ENCODE peak calls at places on chromosomes 4 and X, in five cellular contexts. K, I, Y, O and T are unnamed samples.

GRCh38 chrX:130086414-130087207 is 23.7 kb downstream of the ELF4 start:
- DNase-seq in I (no peak), Y (no peak), K (no peak), O (no peak), T (no peak)

GRCh38 chrX:311156-312129 is 7.2 kb downstream of the GTPBP6 start:
- DNase-seq in K (no peak), Y (peak), I (peak), O (no peak), T (no peak)

GRCh38 chr4:172726001-172726423 is 442.6 kb upstream of the GALNT7 start:
- DNase-seq in I (no peak), Y (no peak), O (peak), K (no peak), T (no peak)

GRCh38 chr4:159401791-159402380 is 299.0 kb downstream of the RAPGEF2 start:
- DNase-seq in I (no peak), Y (no peak), K (peak), O (peak), T (no peak)

GRCh38 chrX:16874458-16875095 is 4.4 kb upstream of the RBBP7 start:
- DNase-seq in I (no peak), O (no peak), Y (no peak), K (no peak), T (no peak)

GRCh38 chr4:185573651-185574199 is 38.4 kb upstream of the PDLIM3 start:
- DNase-seq in I (no peak), O (peak), Y (no peak), K (peak), T (no peak)

GRCh38 chrX:40877869-40878268 is 142.5 kb upstream of the MED14 start:
- DNase-seq in I (no peak), Y (no peak), O (no peak), K (no peak), T (no peak)

GRCh38 chr4:93771640-93772411 is 56.7 kb upstream of the ATOH1 start:
- DNase-seq in K (no peak), O (no peak), Y (no peak), I (no peak), T (no peak)

GRCh38 chr4:1512738-1513660 is 106.8 kb upstream of the NKX1-1 start:
- DNase-seq in Y (peak), I (no peak), K (no peak), O (peak), T (no peak)

GRCh38 chr4:85474818-85475630 is at the start of gene ARHGAP24:
- DNase-seq in I (peak), Y (peak), K (peak), O (peak), T (peak)

GRCh38 chr4:87075876-87076275 is 141.1 kb downstream of the AFF1 start:
- DNase-seq in Y (no peak), I (no peak), O (no peak), K (no peak), T (no peak)

GRCh38 chr4:16237715-16238114 is 11.4 kb upstream of the TAPT1 start:
- DNase-seq in I (no peak), K (no peak), Y (no peak), O (no peak), T (no peak)

GRCh38 chr4:602559-602942 is 22.8 kb upstream of the PDE6B start:
- DNase-seq in O (peak), K (peak), Y (peak), I (no peak), T (no peak)

GRCh38 chr4:180058731-180059215 is 2184.4 kb upstream of the TENM3 start:
- DNase-seq in K (peak), I (peak), O (peak), Y (peak), T (no peak)

GRCh38 chr4:138958519-138958918 is 57.1 kb upstream of the NOCT start:
- DNase-seq in O (no peak), I (no peak), Y (no peak), K (no peak), T (no peak)

GRCh38 chr4:188934320-188934975 is 795.2 kb downstream of the TRIML1 start:
- DNase-seq in I (no peak), O (no peak), K (peak), Y (no peak), T (no peak)

GRCh38 chr4:113407409-113407808 is 354.1 kb downstream of the CAMK2D start:
- DNase-seq in Y (no peak), I (no peak), K (no peak), O (peak), T (no peak)

GRCh38 chr4:128757712-128758111 is 51.8 kb upstream of the JADE1 start:
- DNase-seq in K (no peak), Y (peak), O (peak), I (no peak), T (no peak)

GRCh38 chr4:184280591-184281071 is 63.0 kb upstream of the ENPP6 start:
- DNase-seq in O (no peak), K (no peak), I (no peak), Y (no peak), T (no peak)

GRCh38 chr4:1462768-1463075 is 56.5 kb upstream of the NKX1-1 start:
- DNase-seq in I (no peak), Y (no peak), K (no peak), O (no peak), T (peak)

GRCh38 chrX:24646745-24647182 is 383 bp downstream of the PCYT1B start:
- DNase-seq in I (no peak), Y (no peak), O (peak), K (peak), T (no peak)

GRCh38 chr4:98203406-98204235 is 57.6 kb upstream of the RAP1GDS1 start:
- DNase-seq in O (no peak), I (no peak), Y (no peak), K (no peak), T (no peak)

GRCh38 chr4:39464886-39465501 is 6.1 kb downstream of the LIAS start:
- DNase-seq in O (no peak), I (no peak), Y (no peak), K (peak), T (no peak)

GRCh38 chr4:113810906-113811305 is 49.4 kb upstream of the CAMK2D start:
- DNase-seq in I (no peak), K (no peak), Y (no peak), O (no peak), T (no peak)

GRCh38 chrX:18983711-18984380 is at the start of gene PHKA2:
- DNase-seq in Y (peak), I (peak), O (no peak), K (peak), T (peak)

GRCh38 chrX:97266406-97267121 is 382.9 kb downstream of the RPA4 start:
- DNase-seq in K (no peak), I (no peak), O (no peak), Y (no peak), T (no peak)

GRCh38 chr4:75634281-75634680 is 4.0 kb upstream of the CDKL2 start:
- DNase-seq in K (no peak), Y (no peak), O (no peak), I (no peak), T (no peak)

GRCh38 chrX:10171291-10171690 is 14.5 kb downstream of the CLCN4 start:
- DNase-seq in Y (no peak), I (no peak), K (no peak), O (no peak), T (no peak)

GRCh38 chr4:55172694-55173287 is 47.4 kb upstream of the KDR start:
- DNase-seq in K (peak), I (no peak), Y (peak), O (no peak), T (no peak)

GRCh38 chr4:72858328-72858727 is 211.2 kb downstream of the COX18 start:
- DNase-seq in I (no peak), K (peak), O (no peak), Y (no peak), T (no peak)

GRCh38 chrX:120358687-120359086 is 3.2 kb upstream of the ATP1B4 start:
- DNase-seq in K (peak), I (no peak), Y (no peak), O (peak), T (no peak)

GRCh38 chrX:21487832-21488231 is 113.6 kb downstream of the CNKSR2 start:
- DNase-seq in Y (no peak), I (no peak), K (no peak), O (peak), T (no peak)

GRCh38 chrX:119009071-119009470 is 34.7 kb downstream of the LONRF3 start:
- DNase-seq in O (no peak), I (no peak), K (no peak), Y (no peak), T (no peak)